ENCODE peak calls at places on chromosome 11, in seven cellular contexts. G is fibroblast of lung, O is HFFc6, N is astrocyte of the spinal cord, B is pancreas, T is lower lobe of right lung, C is NB4. E is an unnamed sample.

GRCh38 chr11:46055371-46055770 is 65.9 kb downstream of the PHF21A start:
- DNase-seq in G (peak), C (no peak), T (no peak), B (no peak), N (peak), O (peak), E (no peak)

GRCh38 chr11:44997566-44997965 is 46.9 kb upstream of the TP53I11 start:
- DNase-seq in N (no peak), G (no peak), T (no peak), C (no peak), B (no peak), O (no peak), E (no peak)

GRCh38 chr11:121965330-121965729 is 150.7 kb downstream of the BLID start:
- DNase-seq in G (peak), B (no peak), C (peak), T (no peak), O (peak), N (peak), E (no peak)

GRCh38 chr11:38460901-38461300 is 1862.9 kb upstream of the RAG2 start:
- DNase-seq in C (peak), G (peak), B (peak), T (peak), O (no peak), N (peak), E (peak)

GRCh38 chr11:20647976-20648565 is 21.3 kb upstream of the NELL1 start:
- DNase-seq in T (no peak), O (peak), B (peak), N (peak), G (peak), C (peak), E (no peak)

GRCh38 chr11:117876341-117877119 is at the start of gene FXYD6:
- DNase-seq in B (no peak), T (no peak), G (peak), O (no peak), C (no peak), N (peak), E (peak)

GRCh38 chr11:6856871-6857270 is 6.0 kb upstream of the OR10A2 start:
- DNase-seq in G (peak), B (no peak), O (no peak), T (no peak), C (no peak), N (no peak), E (no peak)

GRCh38 chr11:575324-575995 is 810 bp upstream of the PHRF1 start:
- DNase-seq in O (no peak), B (peak), N (peak), G (no peak), T (peak), C (no peak), E (no peak)

GRCh38 chr11:45212566-45213315 is 66.3 kb downstream of the PRDM11 start:
- DNase-seq in G (no peak), O (no peak), T (no peak), C (peak), B (no peak), N (no peak), E (no peak)

GRCh38 chr11:65593518-65594414 is 1.8 kb downstream of the KCNK7 start:
- DNase-seq in B (no peak), G (peak), N (no peak), T (no peak), O (no peak), C (peak), E (no peak)

GRCh38 chr11:18599739-18600230 is at the start of gene MISFA:
- DNase-seq in C (no peak), N (no peak), G (peak), T (no peak), B (no peak), O (no peak), E (no peak)

GRCh38 chr11:9745411-9746211 is 81.7 kb downstream of the SWAP70 start:
- DNase-seq in T (no peak), N (no peak), C (no peak), G (no peak), B (no peak), O (no peak), E (no peak)

GRCh38 chr11:77710358-77710757 is 72.8 kb upstream of the CLNS1A start:
- DNase-seq in G (peak), O (peak), C (no peak), T (no peak), B (no peak), N (peak), E (no peak)

GRCh38 chr11:20627026-20627425 is 27.6 kb downstream of the SLC6A5 start:
- DNase-seq in C (no peak), N (no peak), T (no peak), B (no peak), G (no peak), O (no peak), E (no peak)

GRCh38 chr11:29293825-29294224 is 723.0 kb downstream of the KCNA4 start:
- DNase-seq in T (no peak), C (no peak), N (peak), B (no peak), O (peak), G (peak), E (no peak)

GRCh38 chr11:2088284-2088683 is 50.9 kb downstream of the IGF2 start:
- DNase-seq in T (peak), G (no peak), N (no peak), C (peak), O (no peak), B (no peak), E (no peak)

GRCh38 chr11:120574881-120575280 is 63.3 kb downstream of the GRIK4 start:
- DNase-seq in G (peak), T (no peak), B (no peak), C (no peak), N (no peak), O (no peak), E (no peak)

GRCh38 chr11:17986007-17986710 is 26.7 kb downstream of the SERGEF start:
- DNase-seq in O (peak), B (no peak), C (no peak), N (peak), T (no peak), G (peak), E (no peak)

GRCh38 chr11:7154881-7155344 is 66.1 kb downstream of the RBMXL2 start:
- DNase-seq in T (no peak), O (no peak), C (no peak), N (no peak), G (no peak), B (no peak), E (no peak)

GRCh38 chr11:27972432-27973170 is 135.4 kb downstream of the KIF18A start:
- DNase-seq in T (no peak), N (peak), C (no peak), O (no peak), B (no peak), G (peak), E (no peak)

GRCh38 chr11:101043940-101044339 is 85.7 kb downstream of the PGR start:
- DNase-seq in C (no peak), T (no peak), G (no peak), N (no peak), O (no peak), B (no peak), E (no peak)

GRCh38 chr11:124778281-124778680 is 16.2 kb upstream of the ESAM start:
- DNase-seq in C (no peak), G (no peak), N (no peak), T (no peak), B (no peak), O (no peak), E (no peak)
- TF ChIP-seq CTCF in C (no peak), G (peak), N (peak), T (peak), B (no peak), O (peak), E (peak)

GRCh38 chr11:30772908-30773307 is 186.8 kb upstream of the MPPED2 start:
- DNase-seq in C (no peak), B (no peak), T (no peak), G (no peak), O (no peak), N (no peak), E (no peak)

GRCh38 chr11:30774451-30774850 is 188.3 kb upstream of the MPPED2 start:
- DNase-seq in G (no peak), T (no peak), N (no peak), B (no peak), O (no peak), C (no peak), E (no peak)

DNA sequence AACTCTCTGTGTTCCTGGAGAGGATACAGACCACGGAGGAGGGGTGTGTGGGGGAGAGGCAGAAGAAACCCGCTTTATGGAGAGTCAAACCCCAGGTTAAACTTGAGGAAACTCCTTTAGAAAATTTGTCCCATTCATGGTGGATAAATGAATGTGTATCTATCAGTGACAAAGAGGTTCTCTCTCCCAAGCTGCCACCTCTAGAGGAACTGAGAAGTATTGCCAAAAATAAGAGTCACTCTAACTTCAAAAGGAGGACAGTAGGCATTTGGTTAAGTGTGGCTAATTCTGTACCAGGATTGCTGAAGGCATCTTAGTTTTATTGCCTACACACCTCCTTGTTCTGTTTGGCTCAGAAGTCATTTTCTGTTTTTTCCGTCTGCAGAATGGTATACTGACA is 189.0 kb upstream of the MPPED2 start:
- DNase-seq in B (no peak), C (no peak), N (no peak), G (no peak), O (no peak), T (no peak), E (no peak)
- TF ChIP-seq CTCF in B (no peak), C (no peak), N (no peak), G (no peak), O (no peak), T (no peak), E (no peak)

GRCh38 chr11:35507688-35508087 is 17.7 kb downstream of the PAMR1 start:
- DNase-seq in C (no peak), G (no peak), B (no peak), O (no peak), N (no peak), T (no peak), E (no peak)
- TF ChIP-seq CTCF in C (no peak), G (no peak), B (no peak), O (peak), N (no peak), T (no peak), E (no peak)

DNA sequence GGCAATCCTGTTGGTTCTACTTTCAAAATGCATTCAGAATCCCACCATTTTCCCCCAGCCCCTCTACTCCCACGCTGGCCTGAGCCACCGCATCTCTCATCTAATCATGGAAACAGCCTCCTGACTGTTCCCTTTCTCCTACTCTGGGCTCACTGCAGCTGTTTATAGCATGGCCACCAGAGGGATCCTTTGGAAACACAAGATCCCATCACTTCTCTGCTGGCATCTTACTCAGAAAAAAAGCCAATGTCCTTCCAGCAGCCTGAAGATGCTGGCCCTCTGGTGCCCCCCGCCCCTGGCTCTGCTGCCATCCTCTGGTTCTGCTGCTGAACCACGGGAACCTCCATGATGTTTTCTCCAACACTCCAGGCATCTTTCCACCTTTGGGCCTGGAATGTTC is 11.1 kb downstream of the MS4A8 start:
- DNase-seq in N (no peak), G (no peak), B (no peak), C (no peak), T (no peak), O (peak), E (no peak)
- TF ChIP-seq CTCF in N (no peak), G (no peak), B (no peak), C (peak), T (no peak), O (peak), E (no peak)

E was measured in upper lobe of right lung.